ENCODE peak calls at places on chromosomes 16 and 17, in eight cellular contexts. L is NCI-H748 treated with DMSO at 0.1 percent for 48 hours; Y is AG08395; N is AG09319; A is ascending aorta; Q is NCI-H2081; E is activated naive CD4-positive, alpha-beta T cell treated with Interleukin-2 at 50 U/mL for 16 hours; Z is BJ. O is an unnamed sample.

GRCh38 chr17:5121186-5121841 is 5.5 kb downstream of the USP6 start:
- DNase-seq in Q (no peak), N (no peak), Z (no peak), E (no peak), A (no peak), L (no peak), Y (no peak), O (no peak)

GRCh38 chr17:146983-147761 is 9.8 kb downstream of the SCGB1C2 start:
- DNase-seq in Y (no peak), Q (no peak), N (no peak), E (no peak), A (no peak), Z (no peak), L (no peak), O (no peak)

GRCh38 chr17:9935408-9935807 is 30.3 kb upstream of the RCVRN start:
- DNase-seq in Z (no peak), N (no peak), Y (peak), Q (no peak), A (no peak), E (no peak), L (no peak), O (no peak)

GRCh38 chr16:79839851-79840321 is 239.3 kb upstream of the MAF start:
- DNase-seq in Y (no peak), A (no peak), N (no peak), Z (no peak), L (no peak), E (no peak), Q (no peak), O (no peak)

GRCh38 chr16:55322327-55322726 is 1.7 kb upstream of the IRX6 start:
- DNase-seq in Q (no peak), Z (no peak), Y (no peak), L (no peak), E (no peak), N (no peak), A (no peak), O (no peak)

GRCh38 chr17:2980211-2980903 is 83.0 kb downstream of the OR1D5 start:
- DNase-seq in E (no peak), L (no peak), Z (no peak), Q (no peak), Y (no peak), N (no peak), A (no peak), O (no peak)

GRCh38 chr16:67241008-67241900 is 6.0 kb downstream of the FHOD1 start:
- DNase-seq in Q (no peak), Z (peak), A (no peak), L (no peak), Y (peak), E (no peak), N (peak), O (no peak)

GRCh38 chr17:21129023-21129681 is 2.4 kb downstream of the DHRS7B start:
- DNase-seq in Q (no peak), Y (peak), A (no peak), N (no peak), Z (no peak), E (no peak), L (no peak), O (no peak)

GRCh38 chr17:32275060-32276042 is 9.7 kb downstream of the RHBDL3 start:
- DNase-seq in Y (peak), L (no peak), Z (peak), E (no peak), Q (no peak), N (no peak), A (peak), O (no peak)

GRCh38 chr16:8958344-8958808 is 5.3 kb downstream of the USP7 start:
- DNase-seq in N (no peak), L (no peak), E (peak), Y (peak), A (no peak), Z (peak), Q (no peak), O (no peak)

GRCh38 chr17:62592305-62593099 is 35.0 kb upstream of the MRC2 start:
- DNase-seq in Q (no peak), Y (no peak), E (no peak), A (no peak), L (no peak), Z (no peak), N (no peak), O (no peak)

GRCh38 chr16:86918637-86919036 is 340.3 kb downstream of the FOXL1 start:
- DNase-seq in A (no peak), L (no peak), Z (no peak), Y (no peak), N (no peak), E (no peak), Q (no peak), O (no peak)

GRCh38 chr17:75876190-75876937 is 2.0 kb downstream of the TRIM47 start:
- DNase-seq in Z (no peak), Y (no peak), Q (peak), L (no peak), N (no peak), A (no peak), E (peak), O (no peak)

GRCh38 chr17:36869441-36869840 is 67.8 kb upstream of the LHX1 start:
- DNase-seq in L (no peak), N (no peak), A (no peak), Q (no peak), Z (no peak), Y (no peak), E (no peak), O (no peak)

GRCh38 chr17:50055055-50055425 is 870 bp upstream of the ITGA3 start:
- DNase-seq in Y (no peak), L (peak), Z (no peak), N (no peak), E (peak), A (no peak), Q (peak), O (peak)

GRCh38 chr17:57861737-57862409 is 12.0 kb upstream of the MRPS23 start:
- DNase-seq in Z (no peak), E (no peak), N (no peak), Q (no peak), Y (peak), L (no peak), A (no peak), O (no peak)

GRCh38 chr16:75296606-75297005 is 45.2 kb upstream of the BCAR1 start:
- DNase-seq in Q (no peak), A (no peak), L (no peak), E (no peak), N (no peak), Z (no peak), Y (peak), O (no peak)

GRCh38 chr17:72751746-72752145 is 340.7 kb downstream of the SLC39A11 start:
- DNase-seq in Q (no peak), Z (no peak), N (no peak), L (no peak), A (no peak), Y (no peak), E (no peak), O (no peak)

GRCh38 chr16:82700541-82701240 is 73.9 kb downstream of the CDH13 start:
- DNase-seq in Z (no peak), Y (peak), Q (no peak), E (no peak), N (no peak), A (no peak), L (no peak), O (no peak)

GRCh38 chr17:77435272-77436057 is 294.7 kb downstream of the SEC14L1 start:
- DNase-seq in A (no peak), Y (no peak), Q (no peak), E (no peak), Z (no peak), N (no peak), L (no peak), O (no peak)

GRCh38 chr16:75702247-75702646 is 986 bp upstream of the DUXB start:
- DNase-seq in Z (no peak), Y (no peak), Q (no peak), N (no peak), L (no peak), E (no peak), A (no peak), O (no peak)

GRCh38 chr17:10623786-10624338 is 33.2 kb downstream of the MYH3 start:
- DNase-seq in E (no peak), L (no peak), Q (no peak), N (no peak), A (no peak), Z (no peak), Y (no peak), O (no peak)

GRCh38 chr16:617855-618254 is 12.9 kb upstream of the WFIKKN1 start:
- DNase-seq in Y (no peak), E (no peak), Q (no peak), A (no peak), Z (no peak), L (no peak), N (no peak), O (no peak)

GRCh38 chr16:2432801-2433505 is 3.7 kb downstream of the CCNF start:
- DNase-seq in Y (no peak), N (no peak), Z (no peak), E (no peak), L (no peak), A (no peak), Q (no peak), O (no peak)

GRCh38 chr17:65519471-65519870 is 42.0 kb downstream of the AXIN2 start:
- DNase-seq in N (no peak), L (no peak), E (no peak), Y (no peak), Q (no peak), Z (no peak), A (no peak), O (no peak)

GRCh38 chr17:63470116-63470515 is 6.7 kb upstream of the ACE start:
- DNase-seq in Y (no peak), Z (no peak), L (no peak), E (no peak), Q (no peak), A (no peak), N (no peak), O (no peak)

GRCh38 chr17:44556854-44557606 is at the start of gene FZD2:
- DNase-seq in Z (peak), A (peak), Q (peak), N (peak), L (peak), E (peak), Y (peak), O (peak)

GRCh38 chr17:27345141-27345904 is 51.4 kb downstream of the WSB1 start:
- DNase-seq in L (peak), N (no peak), A (no peak), Z (no peak), E (no peak), Q (peak), Y (no peak), O (no peak)

GRCh38 chr17:731943-732787 is at the start of gene TLCD3A:
- DNase-seq in Z (no peak), Q (peak), N (no peak), A (no peak), Y (peak), L (no peak), E (peak), O (no peak)

GRCh38 chr16:88379694-88380040 is 3.1 kb upstream of the ZNF469 start:
- DNase-seq in Z (no peak), E (no peak), A (no peak), Y (no peak), L (no peak), N (no peak), Q (no peak), O (no peak)